ENCODE peak calls at places on chromosome 9, in six cellular contexts. One of them, this sample, is unnamed.

GRCh38 chr9:98801562-98801961 is 5.2 kb upstream of the ANKS6 start:
- DNase-seq in fibroblast of lung: no peak
- DNase-seq in SK-N-SH: no peak
- DNase-seq in HCT116: no peak
- DNase-seq in neuronal stem cell: no peak
- DNase-seq in neural progenitor cell: no peak
- DNase-seq in this sample: no peak

GRCh38 chr9:88370346-88370745 is 17.9 kb upstream of the SPIN1 start:
- DNase-seq in fibroblast of lung: no peak
- DNase-seq in SK-N-SH: peak
- DNase-seq in HCT116: no peak
- DNase-seq in neuronal stem cell: no peak
- DNase-seq in neural progenitor cell: no peak
- DNase-seq in this sample: no peak

GRCh38 chr9:110340306-110340705 is 2.6 kb upstream of the TXNDC8 start:
- DNase-seq in fibroblast of lung: peak
- DNase-seq in SK-N-SH: no peak
- DNase-seq in HCT116: peak
- DNase-seq in neuronal stem cell: no peak
- DNase-seq in neural progenitor cell: peak
- DNase-seq in this sample: peak

GRCh38 chr9:1354066-1354465 is 303.9 kb downstream of the DMRT2 start:
- DNase-seq in fibroblast of lung: no peak
- DNase-seq in SK-N-SH: no peak
- DNase-seq in HCT116: no peak
- DNase-seq in neuronal stem cell: no peak
- DNase-seq in neural progenitor cell: no peak
- DNase-seq in this sample: no peak

GRCh38 chr9:36566813-36567217 is 5.9 kb upstream of the MELK start:
- DNase-seq in fibroblast of lung: peak
- DNase-seq in SK-N-SH: no peak
- DNase-seq in HCT116: no peak
- DNase-seq in neuronal stem cell: no peak
- DNase-seq in neural progenitor cell: no peak
- DNase-seq in this sample: no peak

GRCh38 chr9:97853844-97854695 is 1.0 kb downstream of the FOXE1 start:
- DNase-seq in fibroblast of lung: peak
- DNase-seq in SK-N-SH: peak
- DNase-seq in HCT116: no peak
- DNase-seq in neuronal stem cell: peak
- DNase-seq in neural progenitor cell: peak
- DNase-seq in this sample: peak

GRCh38 chr9:88949961-88950340 is 41.3 kb upstream of the S1PR3 start:
- DNase-seq in fibroblast of lung: peak
- DNase-seq in SK-N-SH: no peak
- DNase-seq in HCT116: no peak
- DNase-seq in neuronal stem cell: no peak
- DNase-seq in neural progenitor cell: no peak
- DNase-seq in this sample: no peak

GRCh38 chr9:6600006-6600405 is 45.5 kb downstream of the GLDC start:
- DNase-seq in fibroblast of lung: no peak
- DNase-seq in SK-N-SH: no peak
- DNase-seq in HCT116: no peak
- DNase-seq in neuronal stem cell: no peak
- DNase-seq in neural progenitor cell: no peak
- DNase-seq in this sample: no peak

GRCh38 chr9:136857606-136858412 is 5.7 kb downstream of the MAMDC4 start:
- DNase-seq in fibroblast of lung: no peak
- DNase-seq in SK-N-SH: no peak
- DNase-seq in HCT116: no peak
- DNase-seq in neuronal stem cell: no peak
- DNase-seq in neural progenitor cell: no peak
- DNase-seq in this sample: no peak

DNA sequence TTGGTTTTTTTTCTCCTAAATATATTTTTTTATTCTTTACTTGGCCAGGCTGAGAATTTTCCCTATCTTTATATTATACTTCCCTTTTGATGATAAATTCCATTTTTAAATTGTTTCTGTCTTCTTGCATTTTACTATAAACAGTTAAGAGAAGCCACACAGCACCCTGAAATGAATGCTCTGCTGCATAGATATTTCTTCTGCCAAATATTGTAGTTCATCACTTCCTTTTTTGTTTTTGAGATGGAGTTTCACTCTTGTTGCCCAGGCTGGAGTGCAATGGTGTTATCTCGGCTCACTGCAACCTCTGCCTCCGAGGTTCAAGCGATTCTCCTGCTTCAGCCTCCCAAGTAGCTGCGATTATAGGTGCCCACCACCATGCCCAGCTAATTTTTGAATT is 8.5 kb upstream of the INIP start:
- DNase-seq in fibroblast of lung: no peak
- DNase-seq in SK-N-SH: no peak
- DNase-seq in HCT116: no peak
- DNase-seq in neuronal stem cell: no peak
- DNase-seq in neural progenitor cell: no peak
- DNase-seq in this sample: no peak
- H2AFZ ChIP-seq in fibroblast of lung: no peak
- H2AFZ ChIP-seq in SK-N-SH: no peak
- H2AFZ ChIP-seq in HCT116: no peak
- H2AFZ ChIP-seq in neuronal stem cell: no peak
- H2AFZ ChIP-seq in neural progenitor cell: no peak
- H2AFZ ChIP-seq in this sample: peak

GRCh38 chr9:4926239-4926638 is 58.8 kb upstream of the JAK2 start:
- DNase-seq in fibroblast of lung: no peak
- DNase-seq in SK-N-SH: no peak
- DNase-seq in HCT116: no peak
- DNase-seq in neuronal stem cell: no peak
- DNase-seq in neural progenitor cell: no peak
- DNase-seq in this sample: no peak
- H2AFZ ChIP-seq in fibroblast of lung: no peak
- H2AFZ ChIP-seq in SK-N-SH: no peak
- H2AFZ ChIP-seq in HCT116: no peak
- H2AFZ ChIP-seq in neuronal stem cell: no peak
- H2AFZ ChIP-seq in neural progenitor cell: no peak
- H2AFZ ChIP-seq in this sample: no peak

GRCh38 chr9:85521331-85522197 is 220.2 kb downstream of the AGTPBP1 start:
- DNase-seq in fibroblast of lung: no peak
- DNase-seq in SK-N-SH: no peak
- DNase-seq in HCT116: no peak
- DNase-seq in neuronal stem cell: no peak
- DNase-seq in neural progenitor cell: no peak
- DNase-seq in this sample: no peak
- H2AFZ ChIP-seq in fibroblast of lung: no peak
- H2AFZ ChIP-seq in SK-N-SH: no peak
- H2AFZ ChIP-seq in HCT116: no peak
- H2AFZ ChIP-seq in neuronal stem cell: no peak
- H2AFZ ChIP-seq in neural progenitor cell: peak
- H2AFZ ChIP-seq in this sample: no peak

DNA sequence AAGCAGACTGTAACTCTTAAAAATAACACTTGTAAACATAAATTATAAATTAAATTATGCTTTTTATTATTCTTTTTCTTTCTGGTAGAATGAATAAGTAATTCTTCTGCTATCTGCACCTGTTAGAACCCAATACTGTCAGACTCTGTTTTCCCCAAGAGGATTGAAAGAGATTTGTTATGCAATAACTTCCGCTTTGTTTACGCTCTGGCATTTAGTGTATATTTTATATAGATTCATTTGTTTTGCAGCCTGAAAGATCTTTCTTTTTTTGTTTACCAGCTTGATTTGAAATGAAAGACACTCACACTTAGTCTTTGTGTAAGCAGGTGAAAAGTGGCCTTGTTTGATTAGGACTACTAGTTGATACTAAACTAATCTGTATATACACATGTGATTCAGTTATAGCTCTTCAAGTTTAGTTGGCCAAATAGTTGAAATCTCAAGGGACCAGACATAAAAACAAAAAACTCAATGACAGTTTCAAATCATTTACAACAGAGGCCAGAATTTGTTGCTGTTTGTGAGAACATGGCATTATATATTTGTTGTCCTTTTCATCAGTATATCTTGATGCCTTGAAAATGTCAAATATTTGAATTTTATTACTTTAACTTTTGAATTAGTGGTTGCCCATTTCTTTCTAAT is 155.8 kb downstream of the PBX3 start:
- DNase-seq in fibroblast of lung: no peak
- DNase-seq in SK-N-SH: no peak
- DNase-seq in HCT116: no peak
- DNase-seq in neuronal stem cell: no peak
- DNase-seq in neural progenitor cell: no peak
- DNase-seq in this sample: no peak
- H2AFZ ChIP-seq in fibroblast of lung: no peak
- H2AFZ ChIP-seq in SK-N-SH: no peak
- H2AFZ ChIP-seq in HCT116: no peak
- H2AFZ ChIP-seq in neuronal stem cell: no peak
- H2AFZ ChIP-seq in neural progenitor cell: no peak
- H2AFZ ChIP-seq in this sample: no peak

GRCh38 chr9:82890401-82890800 is 172.5 kb downstream of the RASEF start:
- DNase-seq in fibroblast of lung: no peak
- DNase-seq in SK-N-SH: no peak
- DNase-seq in HCT116: no peak
- DNase-seq in neuronal stem cell: no peak
- DNase-seq in neural progenitor cell: no peak
- DNase-seq in this sample: no peak
- H2AFZ ChIP-seq in fibroblast of lung: no peak
- H2AFZ ChIP-seq in SK-N-SH: no peak
- H2AFZ ChIP-seq in HCT116: no peak
- H2AFZ ChIP-seq in neuronal stem cell: no peak
- H2AFZ ChIP-seq in neural progenitor cell: peak
- H2AFZ ChIP-seq in this sample: no peak

GRCh38 chr9:116687074-116687761 is at the start of gene TRIM32:
- DNase-seq in fibroblast of lung: peak
- DNase-seq in SK-N-SH: peak
- DNase-seq in HCT116: peak
- DNase-seq in neuronal stem cell: peak
- DNase-seq in neural progenitor cell: peak
- DNase-seq in this sample: peak
- H2AFZ ChIP-seq in fibroblast of lung: peak
- H2AFZ ChIP-seq in SK-N-SH: peak
- H2AFZ ChIP-seq in HCT116: peak
- H2AFZ ChIP-seq in neuronal stem cell: peak
- H2AFZ ChIP-seq in neural progenitor cell: peak
- H2AFZ ChIP-seq in this sample: peak

GRCh38 chr9:93952784-93953491 is 2.2 kb downstream of the BARX1 start:
- DNase-seq in fibroblast of lung: no peak
- DNase-seq in SK-N-SH: peak
- DNase-seq in HCT116: no peak
- DNase-seq in neuronal stem cell: no peak
- DNase-seq in neural progenitor cell: peak
- DNase-seq in this sample: no peak

GRCh38 chr9:93953492-93954435 is 1.4 kb downstream of the BARX1 start:
- DNase-seq in fibroblast of lung: no peak
- DNase-seq in SK-N-SH: peak
- DNase-seq in HCT116: no peak
- DNase-seq in neuronal stem cell: no peak
- DNase-seq in neural progenitor cell: peak
- DNase-seq in this sample: no peak

GRCh38 chr9:93954436-93955355 is at the start of gene BARX1:
- DNase-seq in fibroblast of lung: no peak
- DNase-seq in SK-N-SH: peak
- DNase-seq in HCT116: no peak
- DNase-seq in neuronal stem cell: no peak
- DNase-seq in neural progenitor cell: peak
- DNase-seq in this sample: no peak

GRCh38 chr9:93956183-93956784 is 1.1 kb upstream of the BARX1 start:
- DNase-seq in fibroblast of lung: no peak
- DNase-seq in SK-N-SH: no peak
- DNase-seq in HCT116: no peak
- DNase-seq in neuronal stem cell: no peak
- DNase-seq in neural progenitor cell: no peak
- DNase-seq in this sample: no peak

GRCh38 chr9:93955356-93956182 is 414 bp upstream of the BARX1 start:
- DNase-seq in fibroblast of lung: no peak
- DNase-seq in SK-N-SH: peak
- DNase-seq in HCT116: no peak
- DNase-seq in neuronal stem cell: no peak
- DNase-seq in neural progenitor cell: peak
- DNase-seq in this sample: no peak
- H2AFZ ChIP-seq in fibroblast of lung: no peak
- H2AFZ ChIP-seq in SK-N-SH: no peak
- H2AFZ ChIP-seq in HCT116: no peak
- H2AFZ ChIP-seq in neuronal stem cell: peak
- H2AFZ ChIP-seq in neural progenitor cell: peak
- H2AFZ ChIP-seq in this sample: no peak